ENCODE peak calls at places on chromosome 14, in six cellular contexts. One of them, this sample, is unnamed.

GRCh38 chr14:91142214-91142668 is 28.4 kb downstream of the DGLUCY start:
- DNase-seq in transverse colon: no peak
- DNase-seq in cardiac muscle cell: no peak
- DNase-seq in ovary: no peak
- DNase-seq in kidney: no peak
- DNase-seq in fibroblast of lung: no peak
- DNase-seq in this sample: no peak

GRCh38 chr14:93317836-93318807 is 14.7 kb downstream of the BTBD7 start:
- DNase-seq in cardiac muscle cell: no peak
- DNase-seq in ovary: no peak
- DNase-seq in fibroblast of lung: peak; percentile 11
- DNase-seq in transverse colon: peak; percentile 22
- DNase-seq in kidney: no peak
- DNase-seq in this sample: no peak

GRCh38 chr14:95531473-95531872 is 3.4 kb upstream of the GLRX5 start:
- DNase-seq in kidney: no peak
- DNase-seq in fibroblast of lung: peak; percentile 95
- DNase-seq in transverse colon: no peak
- DNase-seq in ovary: no peak
- DNase-seq in cardiac muscle cell: no peak
- DNase-seq in this sample: no peak

GRCh38 chr14:104387000-104387384 is 192.6 kb upstream of the C14orf180 start:
- DNase-seq in transverse colon: no peak
- DNase-seq in cardiac muscle cell: no peak
- DNase-seq in fibroblast of lung: no peak
- DNase-seq in kidney: peak; percentile 36
- DNase-seq in ovary: peak; percentile 3
- DNase-seq in this sample: no peak

GRCh38 chr14:70789361-70789760 is 20.0 kb downstream of the MAP3K9 start:
- DNase-seq in ovary: peak; percentile 52
- DNase-seq in cardiac muscle cell: peak; percentile 1
- DNase-seq in fibroblast of lung: peak; percentile 28
- DNase-seq in transverse colon: no peak
- DNase-seq in kidney: no peak
- DNase-seq in this sample: peak; percentile 56

GRCh38 chr14:95157987-95158712 is 821 bp upstream of the DICER1 start:
- DNase-seq in kidney: no peak
- DNase-seq in cardiac muscle cell: no peak
- DNase-seq in fibroblast of lung: no peak
- DNase-seq in ovary: no peak
- DNase-seq in transverse colon: no peak
- DNase-seq in this sample: peak; percentile 7

GRCh38 chr14:50085570-50086315 is 30.6 kb downstream of the VCPKMT start:
- DNase-seq in ovary: no peak
- DNase-seq in cardiac muscle cell: no peak
- DNase-seq in fibroblast of lung: no peak
- DNase-seq in transverse colon: no peak
- DNase-seq in kidney: no peak
- DNase-seq in this sample: no peak

GRCh38 chr14:81350344-81351096 is 49.6 kb downstream of the STON2 start:
- DNase-seq in kidney: no peak
- DNase-seq in fibroblast of lung: no peak
- DNase-seq in transverse colon: no peak
- DNase-seq in cardiac muscle cell: no peak
- DNase-seq in ovary: no peak
- DNase-seq in this sample: no peak

GRCh38 chr14:56874375-56874774 is 64.1 kb upstream of the OTX2 start:
- DNase-seq in transverse colon: peak; percentile 60
- DNase-seq in fibroblast of lung: no peak
- DNase-seq in kidney: no peak
- DNase-seq in ovary: no peak
- DNase-seq in cardiac muscle cell: peak; percentile 48
- DNase-seq in this sample: peak; percentile 11

GRCh38 chr14:73143003-73143402 is 6.7 kb downstream of the PSEN1 start:
- DNase-seq in fibroblast of lung: no peak
- DNase-seq in cardiac muscle cell: no peak
- DNase-seq in transverse colon: no peak
- DNase-seq in ovary: no peak
- DNase-seq in kidney: no peak
- DNase-seq in this sample: no peak

GRCh38 chr14:102019141-102019540 is 54.8 kb downstream of the DYNC1H1 start:
- DNase-seq in kidney: peak; percentile 10
- DNase-seq in cardiac muscle cell: no peak
- DNase-seq in fibroblast of lung: no peak
- DNase-seq in ovary: no peak
- DNase-seq in transverse colon: no peak
- DNase-seq in this sample: no peak

GRCh38 chr14:106551265-106551664 is 1024.9 kb downstream of the TMEM121 start:
- DNase-seq in ovary: no peak
- DNase-seq in transverse colon: no peak
- DNase-seq in fibroblast of lung: no peak
- DNase-seq in cardiac muscle cell: no peak
- DNase-seq in kidney: no peak
- DNase-seq in this sample: peak; percentile 5

GRCh38 chr14:56002316-56002715 is 115.9 kb upstream of the PELI2 start:
- DNase-seq in transverse colon: no peak
- DNase-seq in ovary: no peak
- DNase-seq in kidney: no peak
- DNase-seq in cardiac muscle cell: no peak
- DNase-seq in fibroblast of lung: no peak
- DNase-seq in this sample: no peak

GRCh38 chr14:78446807-78447206 is 276.6 kb downstream of the NRXN3 start:
- DNase-seq in kidney: no peak
- DNase-seq in transverse colon: no peak
- DNase-seq in cardiac muscle cell: peak; percentile 73
- DNase-seq in ovary: no peak
- DNase-seq in fibroblast of lung: no peak
- DNase-seq in this sample: peak; percentile 32

GRCh38 chr14:100577986-100578431 is 9.2 kb downstream of the BEGAIN start:
- DNase-seq in kidney: peak; percentile 32
- DNase-seq in transverse colon: no peak
- DNase-seq in fibroblast of lung: no peak
- DNase-seq in ovary: no peak
- DNase-seq in cardiac muscle cell: no peak
- DNase-seq in this sample: no peak

GRCh38 chr14:34857689-34858449 is 17.3 kb downstream of the BAZ1A start:
- DNase-seq in kidney: no peak
- DNase-seq in fibroblast of lung: no peak
- DNase-seq in ovary: no peak
- DNase-seq in cardiac muscle cell: no peak
- DNase-seq in transverse colon: no peak
- DNase-seq in this sample: no peak

GRCh38 chr14:85565862-85566296 is 35.9 kb downstream of the FLRT2 start:
- DNase-seq in kidney: no peak
- DNase-seq in transverse colon: no peak
- DNase-seq in ovary: no peak
- DNase-seq in cardiac muscle cell: no peak
- DNase-seq in fibroblast of lung: peak; percentile 49
- DNase-seq in this sample: no peak

GRCh38 chr14:90791481-90791880 is 24.7 kb downstream of the TTC7B start:
- DNase-seq in kidney: peak; percentile 53
- DNase-seq in transverse colon: no peak
- DNase-seq in ovary: peak; percentile 15
- DNase-seq in cardiac muscle cell: no peak
- DNase-seq in fibroblast of lung: no peak
- DNase-seq in this sample: no peak

GRCh38 chr14:71551291-71551955 is 380.8 kb upstream of the RGS6 start:
- DNase-seq in kidney: no peak
- DNase-seq in ovary: no peak
- DNase-seq in cardiac muscle cell: no peak
- DNase-seq in transverse colon: no peak
- DNase-seq in fibroblast of lung: no peak
- DNase-seq in this sample: peak; percentile 72

GRCh38 chr14:61750708-61751474 is 11.3 kb upstream of the SNAPC1 start:
- DNase-seq in cardiac muscle cell: peak; percentile 92
- DNase-seq in transverse colon: peak; percentile 91
- DNase-seq in kidney: peak; percentile 95
- DNase-seq in fibroblast of lung: peak; percentile 71
- DNase-seq in ovary: peak; percentile 83
- DNase-seq in this sample: no peak

GRCh38 chr14:104967414-104968152 is 10.6 kb downstream of the AHNAK2 start:
- DNase-seq in kidney: peak; percentile 94
- DNase-seq in transverse colon: no peak
- DNase-seq in cardiac muscle cell: peak; percentile 49
- DNase-seq in fibroblast of lung: peak; percentile 52
- DNase-seq in ovary: peak; percentile 61
- DNase-seq in this sample: peak; percentile 52

GRCh38 chr14:69684461-69685183 is 73.2 kb downstream of the SUSD6 start:
- DNase-seq in fibroblast of lung: no peak
- DNase-seq in transverse colon: no peak
- DNase-seq in ovary: no peak
- DNase-seq in cardiac muscle cell: no peak
- DNase-seq in kidney: peak; percentile 73
- DNase-seq in this sample: no peak

GRCh38 chr14:80678436-80678835 is 263.1 kb downstream of the CEP128 start:
- DNase-seq in ovary: no peak
- DNase-seq in kidney: no peak
- DNase-seq in cardiac muscle cell: no peak
- DNase-seq in transverse colon: no peak
- DNase-seq in fibroblast of lung: peak; percentile 7
- DNase-seq in this sample: no peak

GRCh38 chr14:103127861-103128598 is 4.8 kb downstream of the TNFAIP2 start:
- DNase-seq in transverse colon: no peak
- DNase-seq in cardiac muscle cell: no peak
- DNase-seq in fibroblast of lung: no peak
- DNase-seq in ovary: peak; percentile 40
- DNase-seq in kidney: no peak
- DNase-seq in this sample: no peak
- H3K4me3 ChIP-seq in transverse colon: no peak overlapping the region
- H3K4me3 ChIP-seq in cardiac muscle cell: no peak overlapping the region
- H3K4me3 ChIP-seq in fibroblast of lung: no peak overlapping the region
- H3K4me3 ChIP-seq in ovary: no peak overlapping the region
- H3K4me3 ChIP-seq in kidney: no peak overlapping the region
- H3K4me3 ChIP-seq in this sample: no peak overlapping the region

GRCh38 chr14:64636980-64637429 is 67.2 kb upstream of the PLEKHG3 start:
- DNase-seq in kidney: no peak
- DNase-seq in transverse colon: no peak
- DNase-seq in cardiac muscle cell: no peak
- DNase-seq in ovary: no peak
- DNase-seq in fibroblast of lung: no peak
- DNase-seq in this sample: no peak

GRCh38 chr14:64637735-64638473 is 66.3 kb upstream of the PLEKHG3 start:
- DNase-seq in transverse colon: no peak
- DNase-seq in kidney: no peak
- DNase-seq in ovary: no peak
- DNase-seq in fibroblast of lung: peak; percentile 42
- DNase-seq in cardiac muscle cell: no peak
- DNase-seq in this sample: no peak

GRCh38 chr14:64638625-64639024 is 65.6 kb upstream of the PLEKHG3 start:
- DNase-seq in cardiac muscle cell: no peak
- DNase-seq in ovary: no peak
- DNase-seq in kidney: no peak
- DNase-seq in transverse colon: no peak
- DNase-seq in fibroblast of lung: no peak
- DNase-seq in this sample: no peak

GRCh38 chr14:64640839-64641238 is 63.4 kb upstream of the PLEKHG3 start:
- DNase-seq in ovary: no peak
- DNase-seq in cardiac muscle cell: no peak
- DNase-seq in transverse colon: no peak
- DNase-seq in fibroblast of lung: no peak
- DNase-seq in kidney: no peak
- DNase-seq in this sample: no peak

GRCh38 chr14:64639340-64639821 is 64.8 kb upstream of the PLEKHG3 start:
- DNase-seq in ovary: no peak
- DNase-seq in transverse colon: no peak
- DNase-seq in kidney: no peak
- DNase-seq in fibroblast of lung: no peak
- DNase-seq in cardiac muscle cell: no peak
- DNase-seq in this sample: no peak
- H3K36me3 ChIP-seq in ovary: no peaks in the 10 kb centered on the region
- H3K36me3 ChIP-seq in transverse colon: no peaks in the 10 kb centered on the region
- H3K36me3 ChIP-seq in kidney: no peaks in the 10 kb centered on the region
- H3K36me3 ChIP-seq in fibroblast of lung: no peaks in the 10 kb centered on the region
- H3K36me3 ChIP-seq in cardiac muscle cell: no peaks in the 10 kb centered on the region
- H3K36me3 ChIP-seq in this sample: no peaks in the 10 kb centered on the region

DNA sequence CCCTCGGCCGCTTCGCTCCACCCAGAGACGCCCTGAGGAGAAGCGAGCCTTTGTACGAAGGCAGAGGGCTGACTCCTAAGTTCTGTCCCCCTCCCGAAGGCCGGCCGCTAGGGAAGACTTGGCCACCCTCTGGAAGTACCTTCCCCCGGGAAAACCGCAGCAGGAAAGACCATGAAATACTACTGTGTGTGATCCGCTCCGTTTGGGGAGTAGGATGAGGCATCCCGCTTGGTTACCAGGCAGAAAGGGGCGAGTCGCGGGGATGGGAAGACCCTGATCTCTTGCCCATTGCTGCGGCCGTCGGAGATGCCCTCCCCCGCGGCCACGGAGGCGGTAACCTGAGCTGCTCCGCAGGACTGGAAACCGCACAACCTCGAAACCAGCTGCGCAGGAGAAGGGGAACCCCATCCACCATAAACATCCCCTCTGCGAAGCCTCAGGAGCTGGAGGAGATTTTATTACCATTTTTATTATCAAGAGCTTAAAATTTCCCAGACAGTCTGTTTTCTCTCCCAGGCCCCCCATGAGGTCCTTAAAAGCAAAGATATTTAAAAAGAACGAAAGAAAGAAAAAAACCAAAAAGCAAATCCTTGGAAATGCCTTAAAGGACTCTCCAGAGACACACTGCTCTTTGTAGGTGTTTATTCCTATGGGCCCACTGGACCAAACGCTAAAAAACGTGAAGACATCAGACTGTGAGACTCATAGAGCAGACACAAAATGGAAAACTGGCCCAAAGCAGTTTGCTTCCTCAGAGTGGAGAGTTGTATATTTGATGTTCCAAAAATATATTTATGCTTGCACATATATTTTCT is 965 bp upstream of the NID2 start:
- DNase-seq in cardiac muscle cell: peak; percentile 47
- DNase-seq in kidney: no peak
- DNase-seq in fibroblast of lung: peak; percentile 69
- DNase-seq in transverse colon: peak; percentile 26
- DNase-seq in ovary: peak; percentile 74
- DNase-seq in this sample: peak; percentile 53
- H3K4me1 ChIP-seq in cardiac muscle cell: peaks cover 44% of the 10 kb centered on the region
- H3K4me1 ChIP-seq in kidney: peaks cover 5% of the 10 kb centered on the region
- H3K4me1 ChIP-seq in fibroblast of lung: peaks cover 25% of the 10 kb centered on the region
- H3K4me1 ChIP-seq in transverse colon: peaks cover 22% of the 10 kb centered on the region
- H3K4me1 ChIP-seq in ovary: peaks cover 3% of the 10 kb centered on the region
- H3K4me1 ChIP-seq in this sample: peaks cover 4% of the 10 kb centered on the region

GRCh38 chr14:96626121-96626768 is 124.1 kb downstream of the PAPOLA start:
- DNase-seq in fibroblast of lung: no peak
- DNase-seq in cardiac muscle cell: no peak
- DNase-seq in kidney: peak; percentile 36
- DNase-seq in ovary: no peak
- DNase-seq in transverse colon: peak; percentile 1
- DNase-seq in this sample: no peak

GRCh38 chr14:96629082-96629481 is 126.9 kb downstream of the PAPOLA start:
- DNase-seq in fibroblast of lung: no peak
- DNase-seq in kidney: peak; percentile 35
- DNase-seq in transverse colon: no peak
- DNase-seq in ovary: no peak
- DNase-seq in cardiac muscle cell: no peak
- DNase-seq in this sample: no peak

GRCh38 chr14:96626916-96627315 is 124.7 kb downstream of the PAPOLA start:
- DNase-seq in transverse colon: no peak
- DNase-seq in kidney: peak; percentile 26
- DNase-seq in fibroblast of lung: no peak
- DNase-seq in ovary: no peak
- DNase-seq in cardiac muscle cell: no peak
- DNase-seq in this sample: no peak

GRCh38 chr14:96627811-96628775 is 125.9 kb downstream of the PAPOLA start:
- DNase-seq in cardiac muscle cell: no peak
- DNase-seq in fibroblast of lung: no peak
- DNase-seq in transverse colon: peak; percentile 1
- DNase-seq in kidney: peak; percentile 29
- DNase-seq in ovary: no peak
- DNase-seq in this sample: no peak

GRCh38 chr14:96627386-96627785 is 125.2 kb downstream of the PAPOLA start:
- DNase-seq in transverse colon: no peak
- DNase-seq in kidney: peak; percentile 6
- DNase-seq in fibroblast of lung: no peak
- DNase-seq in cardiac muscle cell: no peak
- DNase-seq in ovary: no peak
- DNase-seq in this sample: no peak
- H3K4me3 ChIP-seq in transverse colon: no peak overlapping the region
- H3K4me3 ChIP-seq in kidney: no peak overlapping the region
- H3K4me3 ChIP-seq in fibroblast of lung: no peak overlapping the region
- H3K4me3 ChIP-seq in cardiac muscle cell: no peak overlapping the region
- H3K4me3 ChIP-seq in ovary: no peak overlapping the region
- H3K4me3 ChIP-seq in this sample: no peak overlapping the region

This sample was measured in SJCRH30.